ENCODE peak calls at places on chromosomes 2 and 18, in four cellular contexts. P is fibroblast of lung, B is GM23248, Q is neural progenitor cell. I is an unnamed sample.

GRCh38 chr2:233446121-233446520 is 91.8 kb downstream of the DGKD start:
- DNase-seq in P (no peak), B (no peak), Q (no peak), I (no peak)

GRCh38 chr2:74197983-74198460 is 393 bp upstream of the MTHFD2 start:
- DNase-seq in P (no peak), B (no peak), Q (no peak), I (no peak)

GRCh38 chr2:9256147-9256546 is 49.5 kb downstream of the ASAP2 start:
- DNase-seq in P (no peak), B (no peak), Q (no peak), I (no peak)

GRCh38 chr2:1814616-1815015 is 70.3 kb upstream of the PXDN start:
- DNase-seq in P (no peak), B (no peak), Q (no peak), I (no peak)

GRCh38 chr2:111244864-111245263 is 124.2 kb downstream of the BCL2L11 start:
- DNase-seq in P (no peak), B (no peak), Q (no peak), I (no peak)

GRCh38 chr2:163044116-163044515 is 205.5 kb upstream of the KCNH7 start:
- DNase-seq in P (no peak), B (no peak), Q (no peak), I (no peak)

GRCh38 chr2:239865059-239865639 is 160.0 kb downstream of the NDUFA10 start:
- DNase-seq in P (no peak), B (no peak), Q (no peak), I (no peak)

GRCh38 chr2:233952335-233952734 is 35.2 kb downstream of the TRPM8 start:
- DNase-seq in P (no peak), B (no peak), Q (no peak), I (no peak)

GRCh38 chr18:48835745-48836191 is 115.0 kb downstream of the SMAD7 start:
- DNase-seq in P (no peak), B (no peak), Q (no peak), I (no peak)

GRCh38 chr2:136582631-136583205 is 182.6 kb upstream of the THSD7B start:
- DNase-seq in P (no peak), B (peak; percentile 6), Q (peak; percentile 78), I (no peak)

GRCh38 chr2:96259497-96259921 is 6.3 kb downstream of the TMEM127 start:
- DNase-seq in P (no peak), B (no peak), Q (no peak), I (no peak)

DNA sequence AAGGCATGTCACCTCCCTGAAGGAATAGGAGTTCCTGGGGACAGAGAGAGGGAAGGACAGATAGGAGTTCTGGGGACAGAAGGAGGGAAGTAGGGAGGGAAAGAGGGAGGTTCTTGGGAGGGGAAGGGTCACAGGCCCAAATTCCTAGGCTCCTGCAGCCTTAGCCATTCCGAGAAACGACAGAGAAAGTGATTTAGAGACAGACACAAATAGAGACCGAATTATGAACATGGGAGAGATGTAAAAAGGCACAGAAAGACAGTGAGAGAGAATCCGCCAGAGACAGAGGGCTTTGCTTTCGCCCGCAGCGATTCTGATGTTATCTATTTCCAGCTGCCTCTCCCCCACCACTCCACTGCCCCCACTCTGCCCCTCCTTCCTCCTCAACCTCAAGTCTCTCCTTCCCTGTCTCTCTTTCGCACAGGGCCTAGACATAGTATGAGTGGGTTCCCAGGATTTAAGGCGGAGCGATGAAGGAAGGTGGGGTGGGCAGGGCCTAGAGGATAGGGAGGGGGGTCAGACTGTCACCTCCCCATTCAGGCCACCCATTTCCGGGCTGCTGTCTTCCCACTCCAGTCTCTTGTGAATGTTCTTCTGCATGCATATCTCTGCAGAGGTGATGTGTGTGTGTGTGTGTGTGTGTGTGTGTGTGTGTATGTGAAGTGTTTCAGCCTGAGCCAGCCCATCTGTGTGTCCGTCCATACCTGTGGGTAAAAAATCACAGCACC is 3.3 kb upstream of the WNT6 start:
- DNase-seq in P (no peak), B (no peak), Q (no peak), I (no peak)
- TF ChIP-seq EZH2 in P (no peak), B (no peak), Q (no peak), I (no peak)

GRCh38 chr2:142130111-142131015 is 453 bp downstream of the LRP1B start:
- DNase-seq in P (peak; percentile 76), B (peak; percentile 69), Q (peak; percentile 76), I (no peak)
- TF ChIP-seq EZH2 in P (no peak), B (no peak), Q (peak; percentile 78), I (peak; percentile 39)

GRCh38 chr2:104872866-104873688 is 19.2 kb downstream of the POU3F3 start:
- DNase-seq in P (peak; percentile 58), B (peak; percentile 84), Q (peak; percentile 89), I (no peak)
- TF ChIP-seq EZH2 in P (no peak), B (no peak), Q (no peak), I (peak; percentile 77)

DNA sequence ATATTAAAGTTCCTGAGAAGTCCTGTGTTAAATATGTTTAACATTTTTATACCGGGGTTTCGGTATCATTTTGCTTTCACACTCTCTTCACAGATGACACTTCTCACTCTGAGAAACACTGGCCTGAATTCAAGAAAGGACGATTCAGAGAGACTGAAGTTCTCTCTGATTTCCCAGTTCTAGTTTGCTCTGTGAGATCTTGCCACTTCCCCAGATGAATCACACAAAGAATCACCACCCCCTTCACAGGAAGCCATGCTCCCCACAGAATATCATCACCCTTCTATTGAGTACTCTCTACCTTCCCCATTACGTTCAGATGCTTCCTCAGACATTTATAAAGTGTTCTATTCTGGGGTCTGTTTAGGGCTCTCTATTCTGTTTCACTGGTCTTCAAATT is 16.1 kb upstream of the CD207 start:
- DNase-seq in P (no peak), B (peak; percentile 42), Q (no peak), I (no peak)
- TF ChIP-seq EZH2 in P (no peak), B (no peak), Q (no peak), I (no peak)

DNA sequence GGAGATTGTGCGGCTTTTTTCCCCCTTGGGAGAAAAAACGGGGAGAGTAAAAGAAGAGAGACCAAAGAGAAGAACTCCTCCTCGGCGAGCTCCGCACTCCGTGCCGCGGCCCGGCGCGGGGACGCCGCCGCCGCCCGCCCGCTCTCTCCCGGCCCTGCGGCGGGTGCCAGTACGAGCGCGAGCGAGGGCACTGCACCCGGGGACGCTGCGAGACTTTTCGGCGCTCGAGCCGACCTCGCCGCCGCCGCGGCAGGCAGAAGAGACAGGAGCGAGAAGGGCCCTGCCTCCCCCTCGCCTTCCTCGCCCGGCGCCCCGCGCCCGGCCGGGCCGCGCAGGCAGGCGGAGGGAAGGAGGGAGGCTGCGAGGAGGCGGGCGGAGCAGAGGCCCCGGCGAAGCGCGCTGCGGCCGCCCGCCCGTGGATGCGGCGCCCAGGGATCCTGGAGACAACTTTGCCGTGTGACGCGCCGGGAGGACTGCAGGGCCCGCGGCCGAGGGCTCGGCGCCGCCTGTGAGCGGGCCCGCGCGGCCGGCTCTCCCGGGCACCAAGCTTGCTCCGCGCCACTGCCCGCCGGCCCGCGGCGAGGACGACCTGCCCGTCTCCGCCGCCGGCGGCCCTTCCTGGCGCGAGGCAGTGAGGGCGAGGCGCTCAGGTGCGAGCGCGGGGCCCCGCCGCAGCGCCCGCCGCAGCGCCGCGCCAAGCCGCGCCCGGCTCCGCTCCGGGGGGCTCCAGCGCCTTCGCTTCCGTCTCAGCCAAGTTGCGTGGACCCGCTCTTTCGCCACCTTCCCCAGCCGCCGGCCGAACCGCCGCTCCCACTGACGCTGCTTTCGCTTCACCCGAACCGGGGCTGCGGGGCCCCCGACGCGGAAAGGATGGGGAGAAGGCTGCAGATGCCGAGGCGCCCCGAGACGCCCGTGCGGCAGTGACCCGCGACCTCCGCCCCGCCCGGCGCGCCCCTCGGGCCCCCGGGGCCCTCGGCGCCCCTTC is 653 bp upstream of the INHBB start:
- DNase-seq in P (no peak), B (peak; percentile 64), Q (peak; percentile 63), I (no peak)
- TF ChIP-seq EZH2 in P (peak; percentile 96), B (peak; percentile 49), Q (peak; percentile 98), I (peak; percentile 82)

GRCh38 chr2:228181098-228182019 is at the start of gene SPHKAP:
- DNase-seq in P (peak; percentile 14), B (peak; percentile 26), Q (peak; percentile 60), I (no peak)
- TF ChIP-seq EZH2 in P (no peak), B (no peak), Q (peak; percentile 58), I (no peak)